ENCODE peak calls at places on chromosomes 3 and 15, in seven cellular contexts. D, F, K, R, S, M and L are unnamed samples.

GRCh38 chr3:59411176-59411575 is 361.4 kb upstream of the CFAP20DC start:
- DNase-seq in D (no peak), F (no peak), K (no peak), R (no peak), S (no peak), M (no peak), L (no peak)

GRCh38 chr3:87225659-87226058 is 1.4 kb upstream of the CHMP2B start:
- DNase-seq in D (no peak), F (no peak), K (no peak), R (no peak), S (no peak), M (peak; percentile 35), L (no peak)

GRCh38 chr3:115254492-115255196 is 107.6 kb upstream of the ZBTB20 start:
- DNase-seq in D (no peak), F (no peak), K (peak; percentile 75), R (no peak), S (no peak), M (no peak), L (no peak)

GRCh38 chr15:96619171-96619570 is 288.7 kb downstream of the NR2F2 start:
- DNase-seq in D (no peak), F (no peak), K (no peak), R (no peak), S (no peak), M (no peak), L (no peak)

GRCh38 chr15:31366169-31366734 is 39.6 kb downstream of the KLF13 start:
- DNase-seq in D (peak; percentile 83), F (no peak), K (peak; percentile 73), R (peak; percentile 55), S (no peak), M (peak; percentile 46), L (no peak)

GRCh38 chr15:32878849-32879795 is 161.3 kb downstream of the GREM1 start:
- DNase-seq in D (no peak), F (no peak), K (no peak), R (no peak), S (no peak), M (no peak), L (no peak)

GRCh38 chr15:60830479-60830878 is 351.5 kb upstream of the ICE2 start:
- DNase-seq in D (no peak), F (no peak), K (no peak), R (no peak), S (peak; percentile 14), M (no peak), L (no peak)

GRCh38 chr15:39426552-39427532 is 154.0 kb upstream of the THBS1 start:
- DNase-seq in D (peak; percentile 45), F (no peak), K (no peak), R (peak; percentile 41), S (peak; percentile 95), M (no peak), L (peak; percentile 94)

GRCh38 chr3:37704129-37704528 is 157.6 kb upstream of the CTDSPL start:
- DNase-seq in D (no peak), F (no peak), K (no peak), R (no peak), S (no peak), M (peak; percentile 72), L (no peak)

GRCh38 chr3:37702478-37703154 is 159.1 kb upstream of the CTDSPL start:
- DNase-seq in D (no peak), F (no peak), K (no peak), R (no peak), S (no peak), M (peak; percentile 42), L (no peak)

GRCh38 chr3:37701729-37702128 is 160.0 kb upstream of the CTDSPL start:
- DNase-seq in D (no peak), F (no peak), K (no peak), R (peak; percentile 58), S (no peak), M (no peak), L (no peak)

GRCh38 chr3:37703633-37704032 is 158.0 kb upstream of the CTDSPL start:
- DNase-seq in D (peak; percentile 69), F (no peak), K (no peak), R (no peak), S (peak; percentile 20), M (no peak), L (no peak)

DNA sequence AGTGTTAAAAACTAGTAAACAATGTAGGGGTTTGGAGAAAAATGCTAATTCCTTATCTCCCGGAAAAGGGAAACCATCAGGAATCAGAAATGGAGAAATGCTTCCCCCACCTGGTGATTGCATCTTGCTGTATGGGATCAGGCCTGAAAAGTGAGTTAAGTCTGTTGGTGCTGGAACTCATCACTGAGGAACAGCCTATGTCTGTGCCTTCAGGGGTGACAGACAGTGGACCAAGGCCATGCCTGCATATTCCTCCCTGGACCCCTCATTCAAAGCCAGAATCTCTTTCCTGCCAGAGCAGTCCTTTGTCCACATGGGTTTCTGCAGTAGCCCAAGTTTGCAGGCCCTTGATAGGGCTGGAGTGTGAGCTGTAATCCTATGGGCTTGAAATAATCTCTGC is 160.8 kb upstream of the CTDSPL start:
- DNase-seq in D (peak; percentile 29), F (no peak), K (no peak), R (peak; percentile 52), S (no peak), M (no peak), L (no peak)
- TF ChIP-seq CTCF in D (no peak), F (no peak), K (peak; percentile 68), R (no peak), S (peak; percentile 22), M (no peak), L (no peak)

GRCh38 chr3:37662708-37663107 is 199.0 kb upstream of the CTDSPL start:
- DNase-seq in D (no peak), F (no peak), K (no peak), R (no peak), S (no peak), M (no peak), L (no peak)

GRCh38 chr3:37666618-37667017 is 195.1 kb upstream of the CTDSPL start:
- DNase-seq in D (no peak), F (no peak), K (no peak), R (no peak), S (no peak), M (no peak), L (no peak)

GRCh38 chr3:37661615-37662306 is 199.9 kb upstream of the CTDSPL start:
- DNase-seq in D (no peak), F (no peak), K (no peak), R (no peak), S (no peak), M (peak; percentile 91), L (no peak)

GRCh38 chr3:37660782-37661181 is 200.9 kb upstream of the CTDSPL start:
- DNase-seq in D (no peak), F (no peak), K (no peak), R (no peak), S (no peak), M (no peak), L (no peak)
- TF ChIP-seq CTCF in D (no peak), F (no peak), K (no peak), R (no peak), S (no peak), M (no peak), L (no peak)

GRCh38 chr15:101641134-101641764 is 10.9 kb downstream of the TM2D3 start:
- DNase-seq in D (peak; percentile 71), F (peak; percentile 74), K (no peak), R (peak; percentile 58), S (peak; percentile 49), M (peak; percentile 77), L (peak; percentile 75)

GRCh38 chr15:101637549-101638318 is 14.4 kb downstream of the TM2D3 start:
- DNase-seq in D (peak; percentile 72), F (peak; percentile 57), K (no peak), R (no peak), S (peak; percentile 58), M (no peak), L (no peak)

GRCh38 chr15:101646652-101647051 is 5.5 kb downstream of the TM2D3 start:
- DNase-seq in D (no peak), F (no peak), K (no peak), R (no peak), S (no peak), M (peak; percentile 68), L (no peak)

GRCh38 chr15:101641894-101642293 is 10.3 kb downstream of the TM2D3 start:
- DNase-seq in D (peak; percentile 17), F (no peak), K (no peak), R (peak; percentile 35), S (peak; percentile 17), M (no peak), L (peak; percentile 81)

GRCh38 chr15:101642361-101642760 is 9.8 kb downstream of the TM2D3 start:
- DNase-seq in D (no peak), F (no peak), K (no peak), R (peak; percentile 47), S (no peak), M (no peak), L (no peak)
- TF ChIP-seq CTCF in D (no peak), F (no peak), K (peak; percentile 20), R (peak; percentile 26), S (no peak), M (no peak), L (peak; percentile 26)

DNA sequence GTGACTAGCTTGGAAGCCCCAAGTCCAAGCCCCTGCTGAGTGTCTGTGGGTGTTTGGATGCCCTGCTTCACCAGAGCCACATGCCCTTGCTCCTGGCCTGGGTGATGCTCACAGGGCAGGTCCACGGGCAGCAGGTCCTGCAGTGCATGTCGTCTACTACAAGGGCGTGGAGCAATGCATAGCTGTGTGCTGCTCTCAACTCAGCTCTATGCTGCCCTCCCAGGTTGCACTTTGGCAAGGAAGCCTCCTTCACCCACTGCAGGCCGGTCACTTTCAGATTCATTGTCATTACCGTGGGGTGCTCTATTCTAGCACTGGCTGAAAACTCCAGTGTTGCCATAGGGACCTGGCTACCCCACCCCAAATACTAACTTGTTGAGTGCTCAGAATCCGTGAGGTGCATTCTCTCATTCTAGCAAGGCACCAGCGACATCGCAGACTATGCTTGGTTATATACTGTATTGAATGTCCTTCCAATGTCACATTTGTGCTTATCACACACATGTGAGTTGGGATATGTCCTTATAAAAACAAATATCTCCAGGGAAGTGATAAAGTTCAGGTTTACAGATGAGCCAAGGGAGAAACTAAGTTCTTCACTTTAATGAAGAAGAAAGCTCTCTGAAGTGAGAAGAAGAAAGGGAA is 51.8 kb downstream of the GRAMD1C start:
- DNase-seq in D (peak; percentile 11), F (no peak), K (no peak), R (no peak), S (no peak), M (no peak), L (peak; percentile 33)
- TF ChIP-seq CTCF in D (no peak), F (no peak), K (no peak), R (no peak), S (no peak), M (no peak), L (peak; percentile 31)

GRCh38 chr3:129003578-129004112 is 2.5 kb downstream of the EFCC1 start:
- DNase-seq in D (peak; percentile 60), F (peak; percentile 79), K (peak; percentile 72), R (peak; percentile 80), S (no peak), M (peak; percentile 61), L (peak; percentile 82)
- TF ChIP-seq CTCF in D (peak; percentile 24), F (no peak), K (no peak), R (no peak), S (no peak), M (no peak), L (peak; percentile 29)